ENCODE peak calls at places on chromosomes 4 and X, in ten cellular contexts. M is H9, H is nephron progenitor cell, K is progenitor cell of endocrine pancreas, Z is AG04450, Q is fibroblast of lung, N is hepatocyte, A is coronary artery, T is AG09309, X is MM.1S. J is an unnamed sample.

GRCh38 chr4:140870427-140870826 is 114.2 kb upstream of the TBC1D9 start:
- DNase-seq in K (no peak), N (no peak), H (no peak), A (no peak), Z (no peak), X (no peak), M (no peak), T (no peak), Q (no peak), J (no peak)

GRCh38 chr4:43339435-43339834 is 446.9 kb downstream of the GRXCR1 start:
- DNase-seq in T (no peak), N (no peak), Q (peak), Z (no peak), M (no peak), K (no peak), H (no peak), A (no peak), X (no peak), J (no peak)

GRCh38 chr4:3531306-3531886 is 826 bp downstream of the LRPAP1 start:
- DNase-seq in T (no peak), H (no peak), K (no peak), M (peak), X (no peak), A (no peak), N (peak), Q (peak), Z (no peak), J (no peak)

GRCh38 chr4:169620846-169621228 is 459 bp downstream of the CLCN3 start:
- DNase-seq in M (no peak), N (peak), H (peak), X (peak), T (no peak), Z (no peak), Q (peak), K (no peak), A (no peak), J (no peak)

GRCh38 chr4:184170996-184171395 is 46.7 kb downstream of the ENPP6 start:
- DNase-seq in K (no peak), X (no peak), Z (peak), M (peak), T (peak), A (no peak), Q (peak), H (peak), N (no peak), J (no peak)

GRCh38 chrX:102746134-102746584 is 25.6 kb downstream of the GPRASP3 start:
- DNase-seq in A (no peak), M (peak), H (peak), K (no peak), Z (no peak), Q (peak), X (no peak), N (peak), T (no peak), J (peak)

GRCh38 chr4:59039046-59039445 is 1928.9 kb upstream of the IGFBP7 start:
- DNase-seq in K (no peak), T (no peak), A (no peak), M (no peak), N (no peak), Z (no peak), X (no peak), H (no peak), Q (no peak), J (no peak)

GRCh38 chr4:20249333-20249732 is 2.4 kb upstream of the SLIT2 start:
- DNase-seq in T (no peak), X (peak), Z (no peak), M (no peak), N (peak), H (no peak), A (no peak), Q (peak), K (no peak), J (no peak)

GRCh38 chr4:90904018-90904417 is 776.8 kb downstream of the CCSER1 start:
- DNase-seq in M (no peak), K (no peak), A (no peak), Z (no peak), X (no peak), N (no peak), Q (no peak), H (no peak), T (no peak), J (no peak)

GRCh38 chrX:16852617-16853179 is 17.5 kb downstream of the RBBP7 start:
- DNase-seq in T (no peak), M (no peak), X (no peak), A (no peak), N (no peak), K (no peak), Z (no peak), Q (no peak), H (no peak), J (no peak)

GRCh38 chrX:136255543-136255942 is 4.3 kb upstream of the MAP7D3 start:
- DNase-seq in H (no peak), Z (no peak), X (no peak), K (no peak), M (no peak), A (no peak), T (no peak), Q (no peak), N (no peak), J (no peak)

GRCh38 chrX:46994096-46994495 is 81.9 kb downstream of the JADE3 start:
- DNase-seq in Q (no peak), M (no peak), Z (no peak), N (no peak), X (no peak), T (no peak), H (no peak), A (no peak), K (no peak), J (no peak)

GRCh38 chr4:37453361-37454262 is 209.1 kb downstream of the NWD2 start:
- DNase-seq in T (no peak), M (peak), H (peak), Z (no peak), Q (peak), X (peak), K (peak), N (peak), A (no peak), J (peak)

GRCh38 chr4:37454263-37454800 is 209.8 kb downstream of the NWD2 start:
- DNase-seq in T (no peak), H (no peak), N (no peak), Q (no peak), X (no peak), Z (no peak), M (no peak), K (no peak), A (no peak), J (peak)

GRCh38 chr4:37450911-37451310 is 206.4 kb downstream of the NWD2 start:
- DNase-seq in Q (no peak), H (no peak), N (no peak), M (no peak), Z (no peak), K (no peak), T (no peak), A (no peak), X (no peak), J (no peak)

GRCh38 chr4:37451646-37452045 is 207.1 kb downstream of the NWD2 start:
- DNase-seq in T (no peak), K (no peak), X (no peak), Q (no peak), M (no peak), H (no peak), Z (no peak), A (no peak), N (no peak), J (no peak)

GRCh38 chr4:37453004-37453360 is 208.4 kb downstream of the NWD2 start:
- DNase-seq in K (peak), N (peak), H (peak), M (peak), Q (peak), A (no peak), Z (no peak), T (peak), X (peak), J (peak)
- TF ChIP-seq CTCF in K (peak), N (peak), H (peak), M (peak), Q (peak), A (no peak), Z (peak), T (peak), X (peak), J (peak)

GRCh38 chr4:15327311-15328298 is 100.2 kb upstream of the C1QTNF7 start:
- DNase-seq in A (no peak), X (no peak), N (peak), Q (peak), M (no peak), Z (peak), K (no peak), H (no peak), T (peak), J (no peak)
- TF ChIP-seq CTCF in A (no peak), X (no peak), N (no peak), Q (peak), M (no peak), Z (no peak), K (no peak), H (no peak), T (peak), J (no peak)

GRCh38 chr4:82629238-82630000 is 67.6 kb upstream of the TMEM150C start:
- DNase-seq in H (no peak), A (no peak), K (no peak), Z (no peak), N (no peak), X (no peak), T (peak), Q (no peak), M (no peak), J (no peak)

GRCh38 chr4:82624819-82625218 is 63.0 kb upstream of the TMEM150C start:
- DNase-seq in K (no peak), X (no peak), T (no peak), Z (no peak), M (no peak), Q (no peak), H (no peak), N (no peak), A (no peak), J (no peak)

GRCh38 chr4:82626251-82626868 is 64.6 kb upstream of the TMEM150C start:
- DNase-seq in Q (no peak), N (no peak), A (no peak), T (no peak), X (no peak), K (no peak), Z (no peak), H (no peak), M (no peak), J (no peak)

DNA sequence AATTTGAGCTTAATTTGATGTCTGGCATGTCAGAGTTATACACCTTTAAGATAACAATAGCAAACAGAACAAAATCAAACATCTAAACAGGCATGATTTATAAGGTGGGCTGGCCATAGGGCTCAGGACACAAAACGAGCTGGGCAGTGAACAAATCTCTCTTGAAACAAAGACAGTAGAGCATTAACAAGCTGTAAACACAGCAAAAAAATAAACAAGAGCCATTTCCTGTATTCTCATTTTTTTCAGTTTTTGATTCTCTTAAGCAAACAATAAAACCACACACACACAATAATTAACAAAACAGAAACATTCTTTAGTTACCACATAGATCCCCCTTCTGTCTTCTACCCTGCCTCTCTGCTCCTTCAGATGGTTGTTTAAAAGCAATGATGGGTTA is 68.3 kb upstream of the TMEM150C start:
- DNase-seq in H (no peak), X (no peak), K (no peak), M (no peak), A (no peak), T (no peak), N (no peak), Z (no peak), Q (no peak), J (no peak)
- TF ChIP-seq CTCF in H (no peak), X (no peak), K (no peak), M (no peak), A (no peak), T (no peak), N (no peak), Z (no peak), Q (no peak), J (no peak)

GRCh38 chr4:28226962-28227361 is 1366.3 kb downstream of the STIM2 start:
- DNase-seq in Q (no peak), M (no peak), Z (no peak), H (no peak), A (no peak), N (no peak), X (no peak), K (no peak), T (no peak), J (no peak)

GRCh38 chr4:28228575-28228974 is 1367.9 kb downstream of the STIM2 start:
- DNase-seq in N (peak), Q (no peak), T (no peak), K (no peak), M (no peak), H (no peak), A (no peak), X (no peak), Z (no peak), J (no peak)

GRCh38 chr4:28229092-28229491 is 1368.5 kb downstream of the STIM2 start:
- DNase-seq in T (peak), K (no peak), M (no peak), X (no peak), A (no peak), Z (peak), Q (peak), H (no peak), N (no peak), J (no peak)

GRCh38 chr4:28225689-28226353 is 1365.2 kb downstream of the STIM2 start:
- DNase-seq in N (peak), X (no peak), M (no peak), Z (no peak), H (no peak), A (no peak), Q (no peak), K (no peak), T (no peak), J (no peak)

GRCh38 chr4:28225005-28225404 is 1364.4 kb downstream of the STIM2 start:
- DNase-seq in Z (no peak), H (no peak), X (peak), T (peak), N (peak), K (peak), M (peak), Q (peak), A (no peak), J (no peak)
- TF ChIP-seq CTCF in Z (peak), H (peak), X (peak), T (peak), N (peak), K (peak), M (peak), Q (peak), A (no peak), J (peak)

DNA sequence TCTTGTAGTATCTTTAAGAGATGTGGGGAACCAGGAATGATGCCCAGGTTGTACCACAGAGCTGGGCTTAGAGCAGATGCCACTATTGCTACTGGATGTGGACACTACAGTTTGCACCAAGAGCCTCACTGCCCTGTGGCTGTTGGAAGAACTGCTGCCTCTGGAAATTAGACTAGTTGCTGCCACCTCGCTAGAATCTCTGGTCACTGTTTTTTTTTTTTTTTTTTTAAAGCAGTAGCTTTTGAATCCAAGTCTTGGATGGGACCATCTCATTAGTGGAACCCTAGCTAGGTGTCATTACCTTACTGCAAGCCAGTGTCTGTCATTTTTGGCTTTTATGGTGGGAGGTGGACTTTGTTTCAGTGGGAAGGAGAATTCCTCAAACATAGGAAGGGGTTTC is 105.5 kb downstream of the ARHGAP10 start:
- DNase-seq in N (no peak), M (no peak), X (no peak), K (no peak), T (no peak), Z (no peak), Q (no peak), H (no peak), A (no peak), J (no peak)
- TF ChIP-seq CTCF in N (no peak), M (no peak), X (no peak), K (peak), T (peak), Z (peak), Q (peak), H (no peak), A (no peak), J (no peak)

DNA sequence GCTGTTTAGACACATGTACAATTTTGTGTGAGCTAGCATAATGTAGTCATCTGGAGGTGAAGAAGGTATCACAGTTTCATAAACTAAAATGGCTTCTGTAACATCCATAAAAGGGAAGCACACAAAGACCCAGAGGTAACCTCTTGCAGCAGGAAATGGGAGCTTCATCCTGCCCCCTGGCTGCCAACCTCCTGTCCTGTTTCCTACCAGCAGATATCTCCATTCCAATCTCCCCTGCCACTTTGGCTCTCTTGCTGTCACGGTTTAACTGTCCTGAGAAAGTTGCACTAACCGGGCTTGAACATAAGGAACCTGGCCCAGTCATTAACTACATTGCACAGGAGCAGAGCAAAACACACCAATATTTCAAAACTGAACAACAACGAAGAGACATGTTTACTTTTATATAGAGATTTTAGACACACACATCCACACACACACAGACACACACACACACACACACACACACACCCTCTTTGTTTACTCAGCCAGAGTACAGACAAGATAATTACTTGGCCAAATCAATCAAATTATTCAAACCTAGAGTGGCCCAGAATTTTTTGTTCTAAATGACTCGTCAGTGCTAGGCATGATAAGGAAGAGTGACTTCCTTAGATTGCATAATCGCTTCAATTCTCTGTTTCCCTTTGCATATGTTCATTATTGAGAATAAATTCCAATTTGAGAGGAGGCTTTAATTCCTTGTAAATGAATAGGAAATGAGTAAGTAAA is 24.2 kb downstream of the MID2 start:
- DNase-seq in T (no peak), Q (no peak), K (no peak), H (no peak), A (no peak), M (peak), N (no peak), X (no peak), Z (no peak), J (no peak)
- TF ChIP-seq CTCF in T (no peak), Q (no peak), K (no peak), H (no peak), A (no peak), M (peak), N (no peak), X (no peak), Z (no peak), J (no peak)

GRCh38 chr4:38902695-38903094 is 35.1 kb downstream of the FAM114A1 start:
- DNase-seq in H (no peak), A (no peak), T (no peak), K (no peak), N (peak), Z (no peak), M (no peak), Q (no peak), X (peak), J (peak)
- TF ChIP-seq CTCF in H (peak), A (no peak), T (no peak), K (peak), N (peak), Z (no peak), M (peak), Q (no peak), X (peak), J (peak)

DNA sequence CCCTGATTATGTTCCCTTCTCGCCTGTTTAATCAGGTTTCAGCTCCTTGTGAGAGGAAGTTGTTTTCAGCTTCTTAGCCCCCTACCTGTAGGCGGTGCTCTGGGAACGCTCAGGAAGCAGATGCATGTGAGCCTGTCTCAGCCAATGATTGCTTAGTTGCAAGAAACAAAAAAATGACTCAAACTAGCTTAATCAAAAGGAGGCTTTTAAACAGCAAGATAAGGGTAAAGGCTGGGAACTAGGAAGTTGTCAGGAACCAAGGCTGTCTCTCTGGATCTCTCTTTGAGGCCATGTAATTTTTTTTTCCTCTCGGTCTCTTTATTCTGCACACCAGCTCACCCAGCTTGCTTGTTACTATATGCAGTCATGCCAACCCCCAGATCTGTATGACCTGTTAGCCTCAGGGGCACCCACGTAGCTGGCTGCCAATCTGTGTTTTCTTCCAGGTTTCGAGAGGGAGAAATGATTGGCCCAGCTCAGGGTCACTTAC is 109.1 kb downstream of the PTTG2 start:
- DNase-seq in A (no peak), K (peak), H (peak), T (no peak), Z (peak), Q (peak), N (peak), X (peak), M (peak), J (peak)
- TF ChIP-seq CTCF in A (no peak), K (peak), H (peak), T (peak), Z (peak), Q (peak), N (peak), X (peak), M (peak), J (peak)

J was measured in GM13977.